ENCODE peak calls at places on chromosomes 4 and X, in five cellular contexts. D, F, X, A and H are unnamed samples.

GRCh38 chrX:153468008-153468580 is 2.3 kb downstream of the HAUS7 start:
- DNase-seq in X (no peak), A (no peak), F (no peak), D (no peak), H (no peak)

GRCh38 chr4:7630559-7631287 is 196.0 kb upstream of the PSAPL1 start:
- DNase-seq in X (no peak), D (peak; percentile 53), A (no peak), F (no peak), H (peak; percentile 49)

GRCh38 chr4:38371391-38371851 is 292.6 kb upstream of the KLF3 start:
- DNase-seq in X (no peak), A (peak; percentile 7), D (no peak), F (no peak), H (no peak)

GRCh38 chr4:104451573-104451972 is 43.1 kb downstream of the CXXC4 start:
- DNase-seq in A (peak; percentile 31), D (no peak), X (peak; percentile 27), F (no peak), H (no peak)

GRCh38 chr4:145936142-145937020 is 2.2 kb downstream of the ZNF827 start:
- DNase-seq in X (peak; percentile 97), A (peak; percentile 94), F (peak; percentile 73), D (peak; percentile 39), H (peak; percentile 78)

GRCh38 chrX:68978211-68978780 is 149.5 kb downstream of the EFNB1 start:
- DNase-seq in D (no peak), A (peak; percentile 61), F (no peak), X (peak; percentile 83), H (no peak)

GRCh38 chr4:97185233-97185632 is 958.0 kb downstream of the STPG2 start:
- DNase-seq in D (no peak), A (no peak), F (no peak), X (no peak), H (no peak)

GRCh38 chrX:124421898-124422622 is 75.7 kb downstream of the SH2D1A start:
- DNase-seq in X (no peak), F (no peak), A (peak; percentile 23), D (no peak), H (no peak)

GRCh38 chr4:84583871-84584373 is 995 bp downstream of the CDS1 start:
- DNase-seq in D (no peak), A (no peak), X (no peak), F (peak; percentile 30), H (no peak)

GRCh38 chr4:101126044-101126443 is 221.3 kb downstream of the PPP3CA start:
- DNase-seq in F (no peak), A (no peak), X (no peak), D (no peak), H (no peak)

GRCh38 chr4:21211836-21212235 is 511.6 kb downstream of the PACRGL start:
- DNase-seq in D (no peak), A (no peak), F (no peak), X (no peak), H (no peak)

GRCh38 chr4:26032572-26033320 is 118.7 kb downstream of the SMIM20 start:
- DNase-seq in D (no peak), X (peak; percentile 75), F (no peak), A (no peak), H (no peak)

GRCh38 chr4:186537843-186538521 is 17.4 kb downstream of the MTNR1A start:
- DNase-seq in F (no peak), A (peak; percentile 69), D (no peak), X (no peak), H (no peak)

GRCh38 chr4:188015025-188015778 is 19.6 kb downstream of the ZFP42 start:
- DNase-seq in F (no peak), X (peak; percentile 15), A (peak; percentile 83), D (no peak), H (no peak)

GRCh38 chr4:47538516-47538915 is 53.4 kb downstream of the ATP10D start:
- DNase-seq in A (peak; percentile 85), F (no peak), D (no peak), X (peak; percentile 11), H (no peak)